ENCODE peak calls at places on chromosomes 13 and 19, in eight cellular contexts. One of them, this sample, is unnamed.

GRCh38 chr19:35206379-35206778 is 22.2 kb downstream of the FAM187B start:
- DNase-seq in CD4-positive, alpha-beta T cell: no peak
- DNase-seq in glutamatergic neuron: no peak
- DNase-seq in thyroid gland: no peak
- DNase-seq in GM13977: peak
- DNase-seq in tibial nerve: no peak
- DNase-seq in IMR-90: no peak
- DNase-seq in HL-60: no peak
- DNase-seq in this sample: peak

GRCh38 chr13:65260938-65261880 is 1968.9 kb downstream of the PCDH9 start:
- DNase-seq in CD4-positive, alpha-beta T cell: no peak
- DNase-seq in glutamatergic neuron: no peak
- DNase-seq in thyroid gland: no peak
- DNase-seq in GM13977: no peak
- DNase-seq in tibial nerve: no peak
- DNase-seq in IMR-90: no peak
- DNase-seq in HL-60: no peak
- DNase-seq in this sample: no peak

GRCh38 chr13:33782631-33783030 is 35.3 kb upstream of the RFC3 start:
- DNase-seq in CD4-positive, alpha-beta T cell: no peak
- DNase-seq in glutamatergic neuron: no peak
- DNase-seq in thyroid gland: no peak
- DNase-seq in GM13977: no peak
- DNase-seq in tibial nerve: no peak
- DNase-seq in IMR-90: no peak
- DNase-seq in HL-60: no peak
- DNase-seq in this sample: no peak

GRCh38 chr19:56377105-56377924 is 16.0 kb downstream of the ZNF582 start:
- DNase-seq in CD4-positive, alpha-beta T cell: no peak
- DNase-seq in glutamatergic neuron: no peak
- DNase-seq in thyroid gland: no peak
- DNase-seq in GM13977: no peak
- DNase-seq in tibial nerve: no peak
- DNase-seq in IMR-90: no peak
- DNase-seq in HL-60: no peak
- DNase-seq in this sample: no peak

GRCh38 chr13:112825071-112825470 is 135.2 kb downstream of the ATP11A start:
- DNase-seq in CD4-positive, alpha-beta T cell: no peak
- DNase-seq in glutamatergic neuron: no peak
- DNase-seq in thyroid gland: no peak
- DNase-seq in GM13977: no peak
- DNase-seq in tibial nerve: no peak
- DNase-seq in IMR-90: no peak
- DNase-seq in HL-60: no peak
- DNase-seq in this sample: no peak

GRCh38 chr13:29925457-29925856 is 75.0 kb upstream of the UBL3 start:
- DNase-seq in CD4-positive, alpha-beta T cell: no peak
- DNase-seq in glutamatergic neuron: no peak
- DNase-seq in thyroid gland: peak
- DNase-seq in GM13977: no peak
- DNase-seq in tibial nerve: peak
- DNase-seq in IMR-90: peak
- DNase-seq in HL-60: peak
- DNase-seq in this sample: no peak

GRCh38 chr13:20796791-20797513 is 23.2 kb upstream of the EEF1AKMT1 start:
- DNase-seq in CD4-positive, alpha-beta T cell: no peak
- DNase-seq in glutamatergic neuron: no peak
- DNase-seq in thyroid gland: peak
- DNase-seq in GM13977: no peak
- DNase-seq in tibial nerve: no peak
- DNase-seq in IMR-90: peak
- DNase-seq in HL-60: no peak
- DNase-seq in this sample: no peak

GRCh38 chr19:49758292-49758691 is 4.8 kb downstream of the TSKS start:
- DNase-seq in CD4-positive, alpha-beta T cell: no peak
- DNase-seq in glutamatergic neuron: no peak
- DNase-seq in thyroid gland: no peak
- DNase-seq in GM13977: no peak
- DNase-seq in tibial nerve: no peak
- DNase-seq in IMR-90: peak
- DNase-seq in HL-60: no peak
- DNase-seq in this sample: no peak

GRCh38 chr13:25660996-25661395 is 289.2 kb downstream of the ATP8A2 start:
- DNase-seq in CD4-positive, alpha-beta T cell: no peak
- DNase-seq in glutamatergic neuron: no peak
- DNase-seq in thyroid gland: no peak
- DNase-seq in GM13977: no peak
- DNase-seq in tibial nerve: no peak
- DNase-seq in IMR-90: no peak
- DNase-seq in HL-60: no peak
- DNase-seq in this sample: no peak

GRCh38 chr19:42693760-42694350 is 46.4 kb downstream of the PSG3 start:
- DNase-seq in CD4-positive, alpha-beta T cell: no peak
- DNase-seq in glutamatergic neuron: peak
- DNase-seq in thyroid gland: no peak
- DNase-seq in GM13977: peak
- DNase-seq in tibial nerve: no peak
- DNase-seq in IMR-90: peak
- DNase-seq in HL-60: peak
- DNase-seq in this sample: peak

GRCh38 chr13:52159159-52159982 is at the start of gene NEK3:
- DNase-seq in CD4-positive, alpha-beta T cell: peak
- DNase-seq in glutamatergic neuron: peak
- DNase-seq in thyroid gland: peak
- DNase-seq in GM13977: peak
- DNase-seq in tibial nerve: peak
- DNase-seq in IMR-90: peak
- DNase-seq in HL-60: peak
- DNase-seq in this sample: peak

GRCh38 chr13:37747071-37747612 is 122.4 kb downstream of the TRPC4 start:
- DNase-seq in CD4-positive, alpha-beta T cell: no peak
- DNase-seq in glutamatergic neuron: no peak
- DNase-seq in thyroid gland: no peak
- DNase-seq in GM13977: no peak
- DNase-seq in tibial nerve: no peak
- DNase-seq in IMR-90: peak
- DNase-seq in HL-60: no peak
- DNase-seq in this sample: no peak

GRCh38 chr19:16026131-16026530 is 50.2 kb upstream of the TPM4 start:
- DNase-seq in CD4-positive, alpha-beta T cell: no peak
- DNase-seq in glutamatergic neuron: no peak
- DNase-seq in thyroid gland: no peak
- DNase-seq in GM13977: no peak
- DNase-seq in tibial nerve: no peak
- DNase-seq in IMR-90: no peak
- DNase-seq in HL-60: no peak
- DNase-seq in this sample: no peak

GRCh38 chr13:24893863-24894262 is 129.9 kb downstream of the RNF17 start:
- DNase-seq in CD4-positive, alpha-beta T cell: no peak
- DNase-seq in glutamatergic neuron: no peak
- DNase-seq in thyroid gland: no peak
- DNase-seq in GM13977: no peak
- DNase-seq in tibial nerve: no peak
- DNase-seq in IMR-90: no peak
- DNase-seq in HL-60: no peak
- DNase-seq in this sample: no peak

GRCh38 chr13:59442461-59442860 is 721.3 kb downstream of the DIAPH3 start:
- DNase-seq in CD4-positive, alpha-beta T cell: no peak
- DNase-seq in glutamatergic neuron: no peak
- DNase-seq in thyroid gland: no peak
- DNase-seq in GM13977: no peak
- DNase-seq in tibial nerve: no peak
- DNase-seq in IMR-90: no peak
- DNase-seq in HL-60: no peak
- DNase-seq in this sample: no peak

GRCh38 chr13:93226623-93227279 is at the start of gene GPC6:
- DNase-seq in CD4-positive, alpha-beta T cell: no peak
- DNase-seq in glutamatergic neuron: peak
- DNase-seq in thyroid gland: peak
- DNase-seq in GM13977: no peak
- DNase-seq in tibial nerve: peak
- DNase-seq in IMR-90: peak
- DNase-seq in HL-60: no peak
- DNase-seq in this sample: no peak

DNA sequence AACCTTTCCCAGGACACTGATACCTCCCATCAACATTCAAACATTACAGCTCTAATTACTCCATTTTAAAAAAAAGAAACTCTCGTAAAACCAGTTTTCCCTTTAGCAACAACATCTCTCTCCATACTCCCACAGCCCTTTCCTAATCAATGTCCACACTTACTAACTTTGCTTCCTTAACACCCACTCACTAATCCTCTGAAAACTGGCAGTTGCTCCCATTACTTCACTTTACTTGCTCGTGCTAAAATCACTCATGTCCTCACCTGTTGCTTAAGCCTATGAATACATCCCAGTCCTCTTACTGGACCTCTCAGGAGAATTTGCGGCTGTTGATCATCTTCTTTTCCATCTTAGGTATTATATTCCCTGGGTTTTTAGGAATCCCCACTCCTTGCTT is 44.8 kb downstream of the RBM26 start:
- DNase-seq in CD4-positive, alpha-beta T cell: no peak
- DNase-seq in glutamatergic neuron: no peak
- DNase-seq in thyroid gland: no peak
- DNase-seq in GM13977: no peak
- DNase-seq in tibial nerve: no peak
- DNase-seq in IMR-90: no peak
- DNase-seq in HL-60: no peak
- DNase-seq in this sample: no peak
- TF ChIP-seq CTCF in CD4-positive, alpha-beta T cell: no peak
- TF ChIP-seq CTCF in glutamatergic neuron: no peak
- TF ChIP-seq CTCF in thyroid gland: no peak
- TF ChIP-seq CTCF in GM13977: no peak
- TF ChIP-seq CTCF in tibial nerve: no peak
- TF ChIP-seq CTCF in IMR-90: no peak
- TF ChIP-seq CTCF in HL-60: no peak
- TF ChIP-seq CTCF in this sample: no peak

DNA sequence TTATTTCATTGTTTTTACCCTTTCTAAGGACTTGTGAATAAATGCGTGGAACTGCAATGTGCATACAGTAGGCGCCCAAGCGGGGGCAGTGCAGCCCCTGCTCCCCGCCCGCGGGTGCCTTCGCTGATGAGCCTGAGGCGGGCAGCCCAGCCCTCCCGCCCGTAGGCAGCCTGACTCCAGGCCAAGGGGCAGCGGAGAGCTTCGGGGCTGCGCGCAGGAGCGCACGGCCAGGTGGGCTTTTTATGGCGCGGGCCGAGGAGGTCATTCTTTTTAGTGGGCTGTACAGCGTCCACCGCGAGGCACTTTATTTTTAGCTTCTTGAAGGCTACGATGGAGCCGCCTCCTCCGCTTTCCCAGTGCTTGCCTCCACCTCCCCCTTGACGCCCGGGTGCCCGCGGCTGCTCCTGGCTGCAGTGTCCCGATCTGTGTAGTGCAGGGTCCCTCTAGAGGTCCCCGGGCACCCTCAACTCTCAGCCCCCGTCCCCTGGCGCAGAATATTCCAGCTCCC is 60.5 kb downstream of the CCNE1 start:
- DNase-seq in CD4-positive, alpha-beta T cell: no peak
- DNase-seq in glutamatergic neuron: peak
- DNase-seq in thyroid gland: no peak
- DNase-seq in GM13977: peak
- DNase-seq in tibial nerve: no peak
- DNase-seq in IMR-90: no peak
- DNase-seq in HL-60: no peak
- DNase-seq in this sample: no peak
- TF ChIP-seq CTCF in CD4-positive, alpha-beta T cell: no peak
- TF ChIP-seq CTCF in glutamatergic neuron: no peak
- TF ChIP-seq CTCF in thyroid gland: no peak
- TF ChIP-seq CTCF in GM13977: peak
- TF ChIP-seq CTCF in tibial nerve: no peak
- TF ChIP-seq CTCF in IMR-90: peak
- TF ChIP-seq CTCF in HL-60: no peak
- TF ChIP-seq CTCF in this sample: peak

DNA sequence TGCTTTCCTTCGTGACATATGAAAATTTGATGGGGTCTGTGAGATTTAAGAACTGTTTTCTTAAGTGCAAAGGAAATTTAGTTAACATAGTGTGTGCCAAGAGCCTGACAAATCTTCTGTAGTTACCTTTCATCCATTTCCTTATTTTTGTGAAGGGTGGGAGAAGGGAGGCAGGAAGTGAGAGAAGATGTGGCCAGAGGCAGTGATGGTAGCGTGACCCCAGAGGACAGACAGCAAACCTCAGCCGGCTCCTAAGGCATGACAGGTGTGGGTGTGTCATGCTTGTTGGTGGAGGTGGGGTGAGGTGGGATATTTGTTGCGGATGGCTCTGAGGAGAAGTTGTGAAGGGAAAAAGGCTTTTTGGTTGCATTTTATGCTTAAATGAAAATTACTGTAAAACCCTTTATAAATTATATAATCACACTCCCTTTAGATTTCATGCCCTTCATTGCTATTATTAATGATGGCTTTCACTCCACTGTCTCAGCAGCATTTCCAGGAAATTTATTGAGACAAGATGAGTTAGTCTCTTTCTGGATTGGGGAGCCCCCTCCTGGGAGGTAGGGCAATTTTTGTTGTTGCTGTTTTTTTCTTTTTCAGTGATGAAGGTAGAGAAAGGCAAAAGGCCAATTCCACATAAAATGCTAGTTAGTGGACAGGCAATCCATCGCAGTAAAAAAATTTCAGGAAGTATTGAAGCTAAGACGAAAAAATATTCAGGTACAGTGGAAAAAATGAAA is 80.0 kb downstream of the TEX26 start:
- DNase-seq in CD4-positive, alpha-beta T cell: no peak
- DNase-seq in glutamatergic neuron: no peak
- DNase-seq in thyroid gland: no peak
- DNase-seq in GM13977: no peak
- DNase-seq in tibial nerve: no peak
- DNase-seq in IMR-90: peak
- DNase-seq in HL-60: peak
- DNase-seq in this sample: no peak
- TF ChIP-seq CTCF in CD4-positive, alpha-beta T cell: no peak
- TF ChIP-seq CTCF in glutamatergic neuron: peak
- TF ChIP-seq CTCF in thyroid gland: no peak
- TF ChIP-seq CTCF in GM13977: no peak
- TF ChIP-seq CTCF in tibial nerve: no peak
- TF ChIP-seq CTCF in IMR-90: peak
- TF ChIP-seq CTCF in HL-60: no peak
- TF ChIP-seq CTCF in this sample: no peak

DNA sequence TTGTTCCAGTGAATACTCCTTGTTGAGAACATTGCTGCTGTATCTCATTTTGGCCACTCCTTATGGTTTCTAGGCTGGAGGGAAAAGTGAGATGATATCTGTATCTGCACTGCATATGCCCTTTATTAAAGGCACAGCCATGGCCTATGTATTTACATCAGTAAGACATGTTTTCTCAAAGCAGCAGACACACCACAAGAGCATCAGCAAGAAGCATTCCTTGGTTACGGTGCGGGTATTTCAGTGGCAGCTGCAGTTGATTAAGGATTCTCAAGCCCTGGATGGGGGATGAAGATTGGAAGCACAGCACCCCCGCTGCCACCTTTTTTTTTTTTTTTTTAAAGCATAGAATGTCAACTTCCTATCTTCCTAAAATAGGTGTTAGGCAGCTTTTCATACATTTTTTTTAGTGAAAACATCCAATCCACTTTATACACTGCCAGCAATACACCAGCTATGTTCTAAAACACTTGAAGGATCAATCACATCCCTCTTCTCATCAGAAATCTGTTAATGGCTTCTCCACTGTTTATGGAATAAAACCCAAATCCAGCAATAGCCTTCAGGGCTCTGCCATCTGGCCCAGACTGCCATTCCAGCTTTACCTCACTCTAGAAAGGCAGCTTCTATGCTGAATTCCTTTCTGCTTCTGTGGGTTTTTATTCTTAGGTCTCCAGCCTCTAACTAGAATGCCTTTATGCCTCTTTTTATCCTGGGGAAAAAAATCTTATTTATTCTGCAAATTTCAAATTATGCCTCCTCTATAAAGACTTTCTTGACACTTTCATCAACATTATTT is 331.0 kb downstream of the DNAJC15 start:
- DNase-seq in CD4-positive, alpha-beta T cell: no peak
- DNase-seq in glutamatergic neuron: no peak
- DNase-seq in thyroid gland: no peak
- DNase-seq in GM13977: no peak
- DNase-seq in tibial nerve: no peak
- DNase-seq in IMR-90: no peak
- DNase-seq in HL-60: no peak
- DNase-seq in this sample: no peak
- TF ChIP-seq CTCF in CD4-positive, alpha-beta T cell: no peak
- TF ChIP-seq CTCF in glutamatergic neuron: no peak
- TF ChIP-seq CTCF in thyroid gland: no peak
- TF ChIP-seq CTCF in GM13977: no peak
- TF ChIP-seq CTCF in tibial nerve: no peak
- TF ChIP-seq CTCF in IMR-90: no peak
- TF ChIP-seq CTCF in HL-60: no peak
- TF ChIP-seq CTCF in this sample: no peak

This sample was measured in GM10248.